ENCODE peak calls at places on chromosomes 12 and 14, in six cellular contexts. R is KBM-7; I is IMR-90; Y is activated CD4-positive, alpha-beta T cell treated with anti-CD3 and anti-CD28 coated beads, Interleukin-2, amount 10 ng/mL, durations not matched to agents 7 days and 5 days; M is heart right ventricle; B is GM06990. X is an unnamed sample.
A peak's percentile ranks its signal among the peaks of the same experiment; 100 is the strongest.

GRCh38 chr12:50110762-50111416 is 1.1 kb upstream of the COX14 start:
- DNase-seq in M (peak; percentile 75), B (peak; percentile 65), Y (no peak), I (peak; percentile 11), R (no peak), X (peak; percentile 35)

GRCh38 chr12:109385339-109386078 is 37.8 kb downstream of the MYO1H start:
- DNase-seq in M (no peak), Y (peak; percentile 8), R (peak; percentile 66), I (peak; percentile 53), B (no peak), X (no peak)

GRCh38 chr14:21960636-21961035 is 287.0 kb upstream of the OR4E1 start:
- DNase-seq in Y (no peak), M (no peak), R (no peak), B (no peak), I (no peak), X (no peak)

GRCh38 chr14:55942101-55942645 is 176.0 kb upstream of the PELI2 start:
- DNase-seq in M (no peak), R (no peak), I (no peak), Y (no peak), B (no peak), X (no peak)

GRCh38 chr14:56342419-56342901 is 224.2 kb downstream of the PELI2 start:
- DNase-seq in I (peak; percentile 86), R (peak; percentile 57), Y (no peak), B (no peak), M (no peak), X (no peak)

GRCh38 chr12:95215925-95216324 is 1.3 kb downstream of the FGD6 start:
- DNase-seq in Y (no peak), B (no peak), R (peak; percentile 17), I (peak; percentile 75), M (no peak), X (no peak)

GRCh38 chr14:99475660-99476059 is 5.0 kb downstream of the SETD3 start:
- DNase-seq in I (no peak), M (no peak), R (no peak), Y (no peak), B (no peak), X (no peak)

GRCh38 chr14:38203929-38204716 is 3.6 kb upstream of the SSTR1 start:
- DNase-seq in M (no peak), R (no peak), I (no peak), Y (no peak), B (no peak), X (no peak)

GRCh38 chr12:76024942-76025600 is 6.5 kb downstream of the PHLDA1 start:
- DNase-seq in I (peak; percentile 90), R (no peak), Y (no peak), M (no peak), B (no peak), X (no peak)

GRCh38 chr12:116529048-116529447 is 30.1 kb upstream of the MAP1LC3B2 start:
- DNase-seq in I (peak; percentile 59), M (no peak), R (no peak), B (no peak), Y (no peak), X (no peak)

GRCh38 chr14:32633930-32634329 is 304.7 kb upstream of the NPAS3 start:
- DNase-seq in R (no peak), B (no peak), I (no peak), Y (no peak), M (no peak), X (no peak)

GRCh38 chr12:86551146-86551571 is 295.0 kb upstream of the MGAT4C start:
- DNase-seq in Y (no peak), I (no peak), R (no peak), B (no peak), M (no peak), X (no peak)

GRCh38 chr12:99059824-99060526 is 414.9 kb downstream of the APAF1 start:
- DNase-seq in Y (no peak), I (no peak), R (no peak), M (peak; percentile 48), B (no peak), X (no peak)

GRCh38 chr12:116430911-116431565 is 128.1 kb upstream of the MAP1LC3B2 start:
- DNase-seq in Y (no peak), B (no peak), R (no peak), I (no peak), M (no peak), X (no peak)

GRCh38 chr12:87678453-87678852 is 350.7 kb downstream of the C12orf50 start:
- DNase-seq in B (no peak), Y (no peak), M (no peak), I (peak; percentile 59), R (no peak), X (no peak)

GRCh38 chr14:54362759-54363437 is 33.9 kb upstream of the CDKN3 start:
- DNase-seq in M (no peak), B (no peak), I (no peak), Y (no peak), R (peak; percentile 53), X (no peak)

GRCh38 chr12:121524196-121524930 is 56.5 kb downstream of the KDM2B start:
- DNase-seq in Y (no peak), M (no peak), B (no peak), I (no peak), R (no peak), X (no peak)

GRCh38 chr12:27057543-27057942 is 24.8 kb downstream of the C12orf71 start:
- DNase-seq in B (no peak), I (no peak), Y (no peak), M (no peak), R (no peak), X (no peak)

GRCh38 chr12:3820122-3820521 is 53.1 kb downstream of the PARP11 start:
- DNase-seq in M (no peak), Y (no peak), B (no peak), R (no peak), I (peak; percentile 65), X (no peak)

GRCh38 chr12:31033146-31033545 is 40.5 kb upstream of the DDX11 start:
- DNase-seq in M (no peak), I (no peak), Y (no peak), R (no peak), B (no peak), X (no peak)

GRCh38 chr12:6324936-6325750 is 14.7 kb downstream of the PLEKHG6 start:
- DNase-seq in Y (no peak), R (peak; percentile 37), M (no peak), I (no peak), B (no peak), X (no peak)

X was measured in GF-D8.